ENCODE peak calls at places on chromosomes 7 and 10, in four cellular contexts. One of them, this sample, is unnamed.
A peak's percentile ranks its signal among the peaks of the same experiment; 100 is the strongest.

GRCh38 chr10:26468691-26469090 is 30.6 kb downstream of the APBB1IP start:
- DNase-seq in ovary: no peak
- DNase-seq in mammary epithelial cell: no peak
- DNase-seq in cardiac muscle cell: no peak
- DNase-seq in this sample: no peak

GRCh38 chr10:18098201-18098600 is 42.0 kb upstream of the CACNB2 start:
- DNase-seq in ovary: no peak
- DNase-seq in mammary epithelial cell: no peak
- DNase-seq in cardiac muscle cell: no peak
- DNase-seq in this sample: no peak

GRCh38 chr7:19284596-19285300 is 139.5 kb upstream of the FERD3L start:
- DNase-seq in ovary: no peak
- DNase-seq in mammary epithelial cell: peak; percentile 2
- DNase-seq in cardiac muscle cell: no peak
- DNase-seq in this sample: no peak

GRCh38 chr10:42975558-42976352 is 101.1 kb upstream of the RET start:
- DNase-seq in ovary: peak; percentile 13
- DNase-seq in mammary epithelial cell: no peak
- DNase-seq in cardiac muscle cell: no peak
- DNase-seq in this sample: no peak

GRCh38 chr10:28181478-28182096 is 121.3 kb downstream of the MPP7 start:
- DNase-seq in ovary: no peak
- DNase-seq in mammary epithelial cell: no peak
- DNase-seq in cardiac muscle cell: no peak
- DNase-seq in this sample: no peak

GRCh38 chr7:75982306-75983064 is 11.9 kb downstream of the TMEM120A start:
- DNase-seq in ovary: no peak
- DNase-seq in mammary epithelial cell: no peak
- DNase-seq in cardiac muscle cell: no peak
- DNase-seq in this sample: no peak

GRCh38 chr7:42014625-42015412 is 222.2 kb downstream of the GLI3 start:
- DNase-seq in ovary: no peak
- DNase-seq in mammary epithelial cell: peak; percentile 32
- DNase-seq in cardiac muscle cell: no peak
- DNase-seq in this sample: no peak

GRCh38 chr7:91351374-91351773 is 87.1 kb downstream of the FZD1 start:
- DNase-seq in ovary: no peak
- DNase-seq in mammary epithelial cell: peak; percentile 24
- DNase-seq in cardiac muscle cell: no peak
- DNase-seq in this sample: no peak

GRCh38 chr7:6256709-6257535 is 15.5 kb downstream of the CYTH3 start:
- DNase-seq in ovary: no peak
- DNase-seq in mammary epithelial cell: peak; percentile 39
- DNase-seq in cardiac muscle cell: no peak
- DNase-seq in this sample: peak; percentile 54

GRCh38 chr10:119203006-119203405 is 4.4 kb upstream of the GRK5 start:
- DNase-seq in ovary: no peak
- DNase-seq in mammary epithelial cell: peak; percentile 68
- DNase-seq in cardiac muscle cell: no peak
- DNase-seq in this sample: no peak

GRCh38 chr7:121286742-121287699 is 41.8 kb upstream of the WNT16 start:
- DNase-seq in ovary: no peak
- DNase-seq in mammary epithelial cell: peak; percentile 77
- DNase-seq in cardiac muscle cell: no peak
- DNase-seq in this sample: no peak

GRCh38 chr10:60781678-60782077 is 3.4 kb downstream of the CDK1 start:
- DNase-seq in ovary: no peak
- DNase-seq in mammary epithelial cell: no peak
- DNase-seq in cardiac muscle cell: no peak
- DNase-seq in this sample: no peak

GRCh38 chr7:18700147-18700546 is 204.6 kb downstream of the HDAC9 start:
- DNase-seq in ovary: no peak
- DNase-seq in mammary epithelial cell: no peak
- DNase-seq in cardiac muscle cell: no peak
- DNase-seq in this sample: no peak

GRCh38 chr10:130018253-130018652 is 54.2 kb upstream of the EBF3 start:
- DNase-seq in ovary: no peak
- DNase-seq in mammary epithelial cell: no peak
- DNase-seq in cardiac muscle cell: no peak
- DNase-seq in this sample: no peak

GRCh38 chr10:80520661-80521488 is 16.8 kb upstream of the SH2D4B start:
- DNase-seq in ovary: no peak
- DNase-seq in mammary epithelial cell: no peak
- DNase-seq in cardiac muscle cell: no peak
- DNase-seq in this sample: no peak

GRCh38 chr7:1397491-1398327 is 61.6 kb downstream of the MICALL2 start:
- DNase-seq in ovary: no peak
- DNase-seq in mammary epithelial cell: no peak
- DNase-seq in cardiac muscle cell: no peak
- DNase-seq in this sample: no peak

GRCh38 chr7:147535619-147536200 is 1054.9 kb upstream of the C7orf33 start:
- DNase-seq in ovary: no peak
- DNase-seq in mammary epithelial cell: peak; percentile 8
- DNase-seq in cardiac muscle cell: no peak
- DNase-seq in this sample: no peak

GRCh38 chr7:1513657-1514095 is 9.5 kb upstream of the INTS1 start:
- DNase-seq in ovary: no peak
- DNase-seq in mammary epithelial cell: no peak
- DNase-seq in cardiac muscle cell: peak; percentile 26
- DNase-seq in this sample: no peak

GRCh38 chr7:151552352-151553028 is 32.8 kb upstream of the RHEB start:
- DNase-seq in ovary: no peak
- DNase-seq in mammary epithelial cell: peak; percentile 71
- DNase-seq in cardiac muscle cell: no peak
- DNase-seq in this sample: peak; percentile 64

GRCh38 chr7:11427686-11428273 is 404.2 kb downstream of the THSD7A start:
- DNase-seq in ovary: no peak
- DNase-seq in mammary epithelial cell: peak; percentile 38
- DNase-seq in cardiac muscle cell: peak; percentile 66
- DNase-seq in this sample: no peak

GRCh38 chr10:29426420-29426819 is 137.6 kb downstream of the LYZL1 start:
- DNase-seq in ovary: no peak
- DNase-seq in mammary epithelial cell: no peak
- DNase-seq in cardiac muscle cell: no peak
- DNase-seq in this sample: no peak

GRCh38 chr7:152313879-152314604 is 121.8 kb downstream of the KMT2C start:
- DNase-seq in ovary: no peak
- DNase-seq in mammary epithelial cell: peak; percentile 81
- DNase-seq in cardiac muscle cell: peak; percentile 7
- DNase-seq in this sample: no peak

GRCh38 chr7:70457477-70458194 is 674.3 kb upstream of the GALNT17 start:
- DNase-seq in ovary: no peak
- DNase-seq in mammary epithelial cell: no peak
- DNase-seq in cardiac muscle cell: peak; percentile 20
- DNase-seq in this sample: no peak

GRCh38 chr7:80488406-80488805 is 23.5 kb downstream of the GNAT3 start:
- DNase-seq in ovary: no peak
- DNase-seq in mammary epithelial cell: no peak
- DNase-seq in cardiac muscle cell: no peak
- DNase-seq in this sample: no peak

GRCh38 chr7:103989785-103990775 is 622 bp upstream of the RELN start:
- DNase-seq in ovary: no peak
- DNase-seq in mammary epithelial cell: peak; percentile 4
- DNase-seq in cardiac muscle cell: peak; percentile 81
- DNase-seq in this sample: no peak

GRCh38 chr10:77328272-77328816 is 309.3 kb downstream of the KCNMA1 start:
- DNase-seq in ovary: no peak
- DNase-seq in mammary epithelial cell: no peak
- DNase-seq in cardiac muscle cell: peak; percentile 86
- DNase-seq in this sample: no peak

GRCh38 chr7:85828654-85829053 is 641.8 kb upstream of the SEMA3D start:
- DNase-seq in ovary: no peak
- DNase-seq in mammary epithelial cell: no peak
- DNase-seq in cardiac muscle cell: no peak
- DNase-seq in this sample: no peak

GRCh38 chr10:11595395-11595692 is 16.1 kb downstream of the USP6NL start:
- DNase-seq in ovary: no peak
- DNase-seq in mammary epithelial cell: peak; percentile 18
- DNase-seq in cardiac muscle cell: no peak
- DNase-seq in this sample: no peak

GRCh38 chr7:49513939-49514338 is 259.5 kb upstream of the VWC2 start:
- DNase-seq in ovary: no peak
- DNase-seq in mammary epithelial cell: no peak
- DNase-seq in cardiac muscle cell: no peak
- DNase-seq in this sample: no peak

GRCh38 chr10:43120948-43121290 is 17.3 kb upstream of the CSGALNACT2 start:
- DNase-seq in ovary: peak; percentile 21
- DNase-seq in mammary epithelial cell: no peak
- DNase-seq in cardiac muscle cell: no peak
- DNase-seq in this sample: peak; percentile 66

GRCh38 chr10:112565434-112566053 is 118.5 kb downstream of the VTI1A start:
- DNase-seq in ovary: no peak
- DNase-seq in mammary epithelial cell: peak; percentile 53
- DNase-seq in cardiac muscle cell: peak; percentile 79
- DNase-seq in this sample: no peak

GRCh38 chr7:100407285-100408180 is 21.0 kb downstream of the ZCWPW1 start:
- DNase-seq in ovary: no peak
- DNase-seq in mammary epithelial cell: peak; percentile 66
- DNase-seq in cardiac muscle cell: peak; percentile 68
- DNase-seq in this sample: no peak

GRCh38 chr10:112898540-112899395 is 51.3 kb upstream of the TCF7L2 start:
- DNase-seq in ovary: peak; percentile 40
- DNase-seq in mammary epithelial cell: no peak
- DNase-seq in cardiac muscle cell: peak; percentile 23
- DNase-seq in this sample: no peak

GRCh38 chr7:3064077-3064476 is 20.4 kb upstream of the CARD11 start:
- DNase-seq in ovary: no peak
- DNase-seq in mammary epithelial cell: no peak
- DNase-seq in cardiac muscle cell: no peak
- DNase-seq in this sample: no peak

GRCh38 chr7:46229409-46229808 is 308.3 kb upstream of the IGFBP3 start:
- DNase-seq in ovary: no peak
- DNase-seq in mammary epithelial cell: peak; percentile 78
- DNase-seq in cardiac muscle cell: no peak
- DNase-seq in this sample: no peak

GRCh38 chr10:132293416-132294195 is 14.1 kb downstream of the STK32C start:
- DNase-seq in ovary: peak; percentile 35
- DNase-seq in mammary epithelial cell: no peak
- DNase-seq in cardiac muscle cell: no peak
- DNase-seq in this sample: peak; percentile 39

GRCh38 chr7:100071018-100071723 is 10.4 kb downstream of the ZNF3 start:
- DNase-seq in ovary: no peak
- DNase-seq in mammary epithelial cell: no peak
- DNase-seq in cardiac muscle cell: no peak
- DNase-seq in this sample: no peak

GRCh38 chr10:127834221-127834620 is 58.5 kb downstream of the CLRN3 start:
- DNase-seq in ovary: no peak
- DNase-seq in mammary epithelial cell: no peak
- DNase-seq in cardiac muscle cell: no peak
- DNase-seq in this sample: no peak
- TF ChIP-seq CTCF in ovary: no peak
- TF ChIP-seq CTCF in mammary epithelial cell: no peak
- TF ChIP-seq CTCF in cardiac muscle cell: no peak
- TF ChIP-seq CTCF in this sample: no peak

GRCh38 chr10:93746844-93747284 is 10.9 kb upstream of the LGI1 start:
- DNase-seq in ovary: no peak
- DNase-seq in mammary epithelial cell: peak; percentile 97
- DNase-seq in cardiac muscle cell: no peak
- DNase-seq in this sample: no peak
- TF ChIP-seq CTCF in ovary: no peak
- TF ChIP-seq CTCF in mammary epithelial cell: peak; percentile 57
- TF ChIP-seq CTCF in cardiac muscle cell: no peak
- TF ChIP-seq CTCF in this sample: no peak

DNA sequence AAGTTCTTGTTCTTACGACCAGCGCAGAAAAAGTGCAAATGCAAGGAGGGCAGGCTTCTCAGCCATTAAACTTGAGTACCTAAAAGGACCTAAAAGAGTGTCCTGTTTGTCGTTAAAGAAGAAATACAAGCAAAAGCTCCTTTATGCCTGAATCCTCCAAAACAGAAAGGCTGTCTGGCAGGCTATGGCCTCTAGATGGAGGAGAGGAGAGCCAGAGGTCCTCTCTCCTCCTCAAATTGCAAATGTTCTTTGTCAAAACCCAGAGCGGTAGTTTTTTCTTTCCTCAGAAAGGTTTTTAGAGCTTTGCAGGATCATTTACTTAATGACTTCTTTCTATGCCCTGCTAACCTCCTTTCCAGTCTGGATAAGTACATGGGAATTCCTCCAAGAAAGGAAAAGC is 1.9 kb upstream of the SORCS1 start:
- DNase-seq in ovary: no peak
- DNase-seq in mammary epithelial cell: no peak
- DNase-seq in cardiac muscle cell: no peak
- DNase-seq in this sample: no peak
- TF ChIP-seq CTCF in ovary: no peak
- TF ChIP-seq CTCF in mammary epithelial cell: no peak
- TF ChIP-seq CTCF in cardiac muscle cell: no peak
- TF ChIP-seq CTCF in this sample: no peak

DNA sequence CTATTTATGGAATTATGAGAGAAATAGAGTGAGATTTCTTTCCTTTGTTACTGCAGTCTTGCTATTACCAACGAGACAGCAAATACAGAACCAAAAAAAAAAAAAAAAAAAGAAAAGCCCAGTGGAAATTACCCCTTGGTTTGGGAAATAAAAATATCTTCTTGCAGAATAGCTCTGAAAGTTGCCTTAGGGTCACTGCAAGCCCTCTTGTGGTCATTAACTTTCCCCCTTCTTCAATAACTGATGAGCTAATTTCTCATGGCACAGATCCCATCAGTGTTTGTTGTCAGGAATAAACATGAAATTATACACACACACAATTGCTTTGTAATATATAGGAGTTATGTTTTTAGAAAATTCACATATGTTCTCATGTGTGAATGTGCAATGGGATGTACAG is 111.0 kb upstream of the FEZF1 start:
- DNase-seq in ovary: no peak
- DNase-seq in mammary epithelial cell: no peak
- DNase-seq in cardiac muscle cell: no peak
- DNase-seq in this sample: no peak
- TF ChIP-seq CTCF in ovary: no peak
- TF ChIP-seq CTCF in mammary epithelial cell: no peak
- TF ChIP-seq CTCF in cardiac muscle cell: no peak
- TF ChIP-seq CTCF in this sample: no peak